ENCODE peak calls at places on chromosomes 12 and 14, in seven cellular contexts. One of them, this sample, is unnamed.
A peak's percentile ranks its signal among the peaks of the same experiment; 100 is the strongest.

GRCh38 chr12:20101046-20101445 is 267.3 kb upstream of the PDE3A start:
- DNase-seq in HepG2: no peak
- DNase-seq in K562: no peak
- DNase-seq in SK-N-SH: no peak
- DNase-seq in GM12878: no peak
- DNase-seq in HCT116: no peak
- DNase-seq in H1: no peak
- DNase-seq in this sample: no peak

GRCh38 chr12:65696227-65696626 is 128.1 kb upstream of the HMGA2 start:
- DNase-seq in HepG2: no peak
- DNase-seq in K562: no peak
- DNase-seq in SK-N-SH: no peak
- DNase-seq in GM12878: no peak
- DNase-seq in HCT116: no peak
- DNase-seq in H1: no peak
- DNase-seq in this sample: no peak

GRCh38 chr14:68552597-68552996 is 240.3 kb downstream of the ZFP36L1 start:
- DNase-seq in HepG2: no peak
- DNase-seq in K562: no peak
- DNase-seq in SK-N-SH: no peak
- DNase-seq in GM12878: no peak
- DNase-seq in HCT116: no peak
- DNase-seq in H1: no peak
- DNase-seq in this sample: no peak

GRCh38 chr14:80364274-80364673 is 153.0 kb upstream of the DIO2 start:
- DNase-seq in HepG2: peak; percentile 3
- DNase-seq in K562: peak; percentile 1
- DNase-seq in SK-N-SH: peak; percentile 4
- DNase-seq in GM12878: no peak
- DNase-seq in HCT116: no peak
- DNase-seq in H1: no peak
- DNase-seq in this sample: peak; percentile 18

GRCh38 chr12:119180380-119181040 is 1.8 kb downstream of the HSPB8 start:
- DNase-seq in HepG2: no peak
- DNase-seq in K562: peak; percentile 20
- DNase-seq in SK-N-SH: no peak
- DNase-seq in GM12878: no peak
- DNase-seq in HCT116: no peak
- DNase-seq in H1: no peak
- DNase-seq in this sample: no peak

GRCh38 chr12:96061323-96061722 is 25.9 kb upstream of the LTA4H start:
- DNase-seq in HepG2: no peak
- DNase-seq in K562: no peak
- DNase-seq in SK-N-SH: no peak
- DNase-seq in GM12878: no peak
- DNase-seq in HCT116: no peak
- DNase-seq in H1: no peak
- DNase-seq in this sample: no peak

GRCh38 chr12:15443611-15444010 is 121.3 kb downstream of the PTPRO start:
- DNase-seq in HepG2: no peak
- DNase-seq in K562: no peak
- DNase-seq in SK-N-SH: no peak
- DNase-seq in GM12878: no peak
- DNase-seq in HCT116: no peak
- DNase-seq in H1: no peak
- DNase-seq in this sample: no peak

GRCh38 chr14:101723061-101723595 is 38.4 kb upstream of the PPP2R5C start:
- DNase-seq in HepG2: no peak
- DNase-seq in K562: no peak
- DNase-seq in SK-N-SH: no peak
- DNase-seq in GM12878: no peak
- DNase-seq in HCT116: no peak
- DNase-seq in H1: no peak
- DNase-seq in this sample: no peak

GRCh38 chr12:79674629-79675028 is 16.1 kb downstream of the PAWR start:
- DNase-seq in HepG2: no peak
- DNase-seq in K562: no peak
- DNase-seq in SK-N-SH: no peak
- DNase-seq in GM12878: no peak
- DNase-seq in HCT116: no peak
- DNase-seq in H1: no peak
- DNase-seq in this sample: no peak

GRCh38 chr12:26114720-26115406 is 10.0 kb downstream of the BHLHE41 start:
- DNase-seq in HepG2: no peak
- DNase-seq in K562: no peak
- DNase-seq in SK-N-SH: no peak
- DNase-seq in GM12878: no peak
- DNase-seq in HCT116: no peak
- DNase-seq in H1: no peak
- DNase-seq in this sample: no peak

GRCh38 chr12:116609715-116610114 is 50.5 kb downstream of the MAP1LC3B2 start:
- DNase-seq in HepG2: no peak
- DNase-seq in K562: peak; percentile 55
- DNase-seq in SK-N-SH: no peak
- DNase-seq in GM12878: no peak
- DNase-seq in HCT116: no peak
- DNase-seq in H1: no peak
- DNase-seq in this sample: no peak

GRCh38 chr14:100522616-100523021 is 64.6 kb downstream of the BEGAIN start:
- DNase-seq in HepG2: no peak
- DNase-seq in K562: no peak
- DNase-seq in SK-N-SH: no peak
- DNase-seq in GM12878: no peak
- DNase-seq in HCT116: no peak
- DNase-seq in H1: peak; percentile 50
- DNase-seq in this sample: no peak

GRCh38 chr14:94158239-94158888 is 15.8 kb upstream of the PPP4R4 start:
- DNase-seq in HepG2: no peak
- DNase-seq in K562: no peak
- DNase-seq in SK-N-SH: no peak
- DNase-seq in GM12878: no peak
- DNase-seq in HCT116: no peak
- DNase-seq in H1: no peak
- DNase-seq in this sample: no peak

GRCh38 chr14:68783408-68784297 is 9.2 kb downstream of the ZFP36L1 start:
- DNase-seq in HepG2: peak; percentile 94
- DNase-seq in K562: no peak
- DNase-seq in SK-N-SH: no peak
- DNase-seq in GM12878: no peak
- DNase-seq in HCT116: no peak
- DNase-seq in H1: peak; percentile 37
- DNase-seq in this sample: no peak

GRCh38 chr12:57089259-57090245 is 638 bp downstream of the NAB2 start:
- DNase-seq in HepG2: no peak
- DNase-seq in K562: peak; percentile 67
- DNase-seq in SK-N-SH: peak; percentile 69
- DNase-seq in GM12878: no peak
- DNase-seq in HCT116: no peak
- DNase-seq in H1: peak; percentile 68
- DNase-seq in this sample: peak; percentile 75

GRCh38 chr14:106442857-106443256 is 916.5 kb downstream of the TMEM121 start:
- DNase-seq in HepG2: no peak
- DNase-seq in K562: peak; percentile 12
- DNase-seq in SK-N-SH: no peak
- DNase-seq in GM12878: no peak
- DNase-seq in HCT116: no peak
- DNase-seq in H1: no peak
- DNase-seq in this sample: peak; percentile 40

GRCh38 chr12:65885312-65885711 is 61.0 kb downstream of the HMGA2 start:
- DNase-seq in HepG2: no peak
- DNase-seq in K562: no peak
- DNase-seq in SK-N-SH: no peak
- DNase-seq in GM12878: no peak
- DNase-seq in HCT116: no peak
- DNase-seq in H1: no peak
- DNase-seq in this sample: peak; percentile 21

GRCh38 chr12:80472241-80472640 is 28.2 kb downstream of the PTPRQ start:
- DNase-seq in HepG2: no peak
- DNase-seq in K562: no peak
- DNase-seq in SK-N-SH: no peak
- DNase-seq in GM12878: no peak
- DNase-seq in HCT116: no peak
- DNase-seq in H1: no peak
- DNase-seq in this sample: no peak

GRCh38 chr14:20306079-20306423 is 300 bp upstream of the TTC5 start:
- DNase-seq in HepG2: no peak
- DNase-seq in K562: no peak
- DNase-seq in SK-N-SH: no peak
- DNase-seq in GM12878: no peak
- DNase-seq in HCT116: no peak
- DNase-seq in H1: no peak
- DNase-seq in this sample: no peak

GRCh38 chr12:55720894-55721444 is 776 bp downstream of the RDH5 start:
- DNase-seq in HepG2: peak; percentile 55
- DNase-seq in K562: no peak
- DNase-seq in SK-N-SH: peak; percentile 73
- DNase-seq in GM12878: no peak
- DNase-seq in HCT116: peak; percentile 66
- DNase-seq in H1: no peak
- DNase-seq in this sample: peak; percentile 91

GRCh38 chr12:58033831-58034230 is 92.5 kb downstream of the ATP23 start:
- DNase-seq in HepG2: no peak
- DNase-seq in K562: no peak
- DNase-seq in SK-N-SH: no peak
- DNase-seq in GM12878: no peak
- DNase-seq in HCT116: no peak
- DNase-seq in H1: no peak
- DNase-seq in this sample: no peak

GRCh38 chr14:27929823-27930347 is 836.7 kb upstream of the FOXG1 start:
- DNase-seq in HepG2: no peak
- DNase-seq in K562: no peak
- DNase-seq in SK-N-SH: no peak
- DNase-seq in GM12878: no peak
- DNase-seq in HCT116: no peak
- DNase-seq in H1: no peak
- DNase-seq in this sample: no peak

GRCh38 chr12:69779928-69780327 is 41.3 kb downstream of the RAB3IP start:
- DNase-seq in HepG2: no peak
- DNase-seq in K562: peak; percentile 63
- DNase-seq in SK-N-SH: peak; percentile 28
- DNase-seq in GM12878: no peak
- DNase-seq in HCT116: peak; percentile 27
- DNase-seq in H1: peak; percentile 79
- DNase-seq in this sample: no peak

DNA sequence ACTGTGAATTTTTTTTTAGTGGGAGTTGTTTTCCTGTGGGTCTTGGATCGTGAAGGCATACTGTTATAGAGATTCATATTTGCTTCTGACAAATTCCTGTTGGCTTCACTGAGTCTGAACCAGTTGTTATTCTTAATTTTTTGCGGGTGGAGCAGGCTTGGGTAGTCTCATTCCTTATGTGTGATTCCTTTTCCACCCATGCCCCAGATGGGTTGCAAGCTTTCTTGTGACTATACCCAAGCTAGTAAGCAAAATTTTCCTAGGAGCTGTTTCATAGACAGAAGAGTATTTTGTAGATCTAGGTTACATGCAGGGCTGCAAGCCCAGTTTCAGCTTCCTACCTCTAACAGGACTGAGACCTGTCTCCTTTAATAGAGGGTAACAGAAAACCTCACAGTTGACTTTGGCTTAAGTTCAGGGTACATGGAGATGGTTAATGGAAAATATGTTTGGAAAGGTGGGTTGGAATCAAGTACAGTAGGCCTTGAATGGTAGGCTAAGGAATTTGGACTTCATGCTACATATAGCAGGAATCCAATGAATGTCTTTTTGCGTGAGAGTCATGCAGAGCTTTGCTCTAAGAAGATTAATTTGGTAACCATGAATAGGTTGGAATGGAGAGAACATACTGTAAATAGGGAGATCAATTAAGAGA is 29.0 kb downstream of the TRMT5 start:
- DNase-seq in HepG2: peak; percentile 29
- DNase-seq in K562: no peak
- DNase-seq in SK-N-SH: no peak
- DNase-seq in GM12878: no peak
- DNase-seq in HCT116: no peak
- DNase-seq in H1: no peak
- DNase-seq in this sample: no peak
- TF ChIP-seq JUND in HepG2: no peak
- TF ChIP-seq JUND in K562: no peak
- TF ChIP-seq JUND in SK-N-SH: no peak
- TF ChIP-seq JUND in GM12878: no peak
- TF ChIP-seq JUND in HCT116: no peak
- TF ChIP-seq JUND in H1: no peak
- TF ChIP-seq JUND in this sample: no peak

GRCh38 chr12:110168732-110169455 is 44.7 kb downstream of the IFT81 start:
- DNase-seq in HepG2: no peak
- DNase-seq in K562: no peak
- DNase-seq in SK-N-SH: no peak
- DNase-seq in GM12878: no peak
- DNase-seq in HCT116: no peak
- DNase-seq in H1: no peak
- DNase-seq in this sample: no peak

GRCh38 chr12:110174373-110174996 is 50.3 kb downstream of the IFT81 start:
- DNase-seq in HepG2: no peak
- DNase-seq in K562: no peak
- DNase-seq in SK-N-SH: no peak
- DNase-seq in GM12878: no peak
- DNase-seq in HCT116: no peak
- DNase-seq in H1: no peak
- DNase-seq in this sample: no peak

GRCh38 chr12:110171636-110172035 is 47.5 kb downstream of the IFT81 start:
- DNase-seq in HepG2: no peak
- DNase-seq in K562: no peak
- DNase-seq in SK-N-SH: no peak
- DNase-seq in GM12878: no peak
- DNase-seq in HCT116: no peak
- DNase-seq in H1: no peak
- DNase-seq in this sample: no peak

GRCh38 chr12:110170535-110171185 is 46.5 kb downstream of the IFT81 start:
- DNase-seq in HepG2: no peak
- DNase-seq in K562: no peak
- DNase-seq in SK-N-SH: no peak
- DNase-seq in GM12878: no peak
- DNase-seq in HCT116: no peak
- DNase-seq in H1: no peak
- DNase-seq in this sample: no peak

GRCh38 chr12:110171186-110171538 is 47.0 kb downstream of the IFT81 start:
- DNase-seq in HepG2: no peak
- DNase-seq in K562: no peak
- DNase-seq in SK-N-SH: no peak
- DNase-seq in GM12878: no peak
- DNase-seq in HCT116: no peak
- DNase-seq in H1: no peak
- DNase-seq in this sample: no peak
- TF ChIP-seq JUND in HepG2: no peak
- TF ChIP-seq JUND in K562: no peak
- TF ChIP-seq JUND in SK-N-SH: no peak
- TF ChIP-seq JUND in GM12878: no peak
- TF ChIP-seq JUND in HCT116: no peak
- TF ChIP-seq JUND in H1: no peak
- TF ChIP-seq JUND in this sample: no peak

GRCh38 chr12:93879476-93880376 is 202.6 kb downstream of the CRADD start:
- DNase-seq in HepG2: no peak
- DNase-seq in K562: no peak
- DNase-seq in SK-N-SH: no peak
- DNase-seq in GM12878: no peak
- DNase-seq in HCT116: no peak
- DNase-seq in H1: no peak
- DNase-seq in this sample: no peak
- TF ChIP-seq JUND in HepG2: no peak
- TF ChIP-seq JUND in K562: no peak
- TF ChIP-seq JUND in SK-N-SH: peak; percentile 43
- TF ChIP-seq JUND in GM12878: no peak
- TF ChIP-seq JUND in HCT116: no peak
- TF ChIP-seq JUND in H1: no peak
- TF ChIP-seq JUND in this sample: no peak

GRCh38 chr12:50572275-50572674 is 67.5 kb downstream of the DIP2B start:
- DNase-seq in HepG2: peak; percentile 84
- DNase-seq in K562: no peak
- DNase-seq in SK-N-SH: peak; percentile 33
- DNase-seq in GM12878: no peak
- DNase-seq in HCT116: no peak
- DNase-seq in H1: no peak
- DNase-seq in this sample: no peak
- TF ChIP-seq JUND in HepG2: no peak
- TF ChIP-seq JUND in K562: no peak
- TF ChIP-seq JUND in SK-N-SH: no peak
- TF ChIP-seq JUND in GM12878: no peak
- TF ChIP-seq JUND in HCT116: no peak
- TF ChIP-seq JUND in H1: no peak
- TF ChIP-seq JUND in this sample: peak; percentile 79